ENCODE peak calls at places on chromosomes 3 and 15, in seven cellular contexts. K is H9, F is neuronal stem cell, P is IMR-90, D is mesenchymal stem cell, Z is trophoblast cell, Q is H1. S is an unnamed sample.

GRCh38 chr15:48084759-48085420 is 35.9 kb upstream of the SLC24A5 start:
- DNase-seq in Q (peak), P (peak), F (peak), D (peak), K (peak), Z (no peak), S (peak)

GRCh38 chr3:31541102-31541501 is 8.4 kb downstream of the STT3B start:
- DNase-seq in P (no peak), F (no peak), D (no peak), K (no peak), Z (no peak), Q (no peak), S (no peak)

GRCh38 chr3:24680214-24680967 is 185.7 kb upstream of the THRB start:
- DNase-seq in Q (no peak), P (no peak), K (peak), F (peak), Z (peak), D (peak), S (peak)

GRCh38 chr15:96112018-96112417 is 218.5 kb upstream of the NR2F2 start:
- DNase-seq in F (no peak), K (no peak), Z (no peak), Q (no peak), D (no peak), P (no peak), S (no peak)

GRCh38 chr3:3862534-3862933 is 63.3 kb downstream of the LRRN1 start:
- DNase-seq in D (no peak), F (no peak), Q (no peak), P (no peak), Z (no peak), K (no peak), S (no peak)

GRCh38 chr3:35641920-35642532 is 2.7 kb downstream of the ARPP21 start:
- DNase-seq in Z (no peak), D (no peak), K (no peak), P (no peak), F (no peak), Q (no peak), S (no peak)

GRCh38 chr3:128263946-128264345 is 110.7 kb downstream of the EEFSEC start:
- DNase-seq in P (no peak), Z (no peak), K (peak), Q (no peak), D (no peak), F (no peak), S (no peak)

GRCh38 chr3:65751123-65751700 is 287.5 kb downstream of the MAGI1 start:
- DNase-seq in P (peak), D (peak), Q (peak), K (peak), F (peak), Z (no peak), S (peak)

GRCh38 chr3:51274052-51274451 is 111.0 kb upstream of the MANF start:
- DNase-seq in Z (no peak), P (no peak), D (no peak), K (no peak), Q (no peak), F (no peak), S (no peak)

GRCh38 chr3:48143977-48144376 is 44.2 kb downstream of the CDC25A start:
- DNase-seq in D (no peak), F (no peak), Q (no peak), P (no peak), K (no peak), Z (no peak), S (no peak)

GRCh38 chr3:48141225-48142137 is 46.7 kb downstream of the CDC25A start:
- DNase-seq in Q (no peak), K (no peak), F (no peak), P (no peak), D (no peak), Z (no peak), S (no peak)

GRCh38 chr3:48140284-48140683 is 47.9 kb downstream of the CDC25A start:
- DNase-seq in Q (no peak), F (no peak), P (no peak), D (no peak), K (no peak), Z (no peak), S (no peak)

GRCh38 chr3:48143567-48143966 is 44.6 kb downstream of the CDC25A start:
- DNase-seq in D (no peak), P (no peak), Q (no peak), F (no peak), K (no peak), Z (no peak), S (no peak)

DNA sequence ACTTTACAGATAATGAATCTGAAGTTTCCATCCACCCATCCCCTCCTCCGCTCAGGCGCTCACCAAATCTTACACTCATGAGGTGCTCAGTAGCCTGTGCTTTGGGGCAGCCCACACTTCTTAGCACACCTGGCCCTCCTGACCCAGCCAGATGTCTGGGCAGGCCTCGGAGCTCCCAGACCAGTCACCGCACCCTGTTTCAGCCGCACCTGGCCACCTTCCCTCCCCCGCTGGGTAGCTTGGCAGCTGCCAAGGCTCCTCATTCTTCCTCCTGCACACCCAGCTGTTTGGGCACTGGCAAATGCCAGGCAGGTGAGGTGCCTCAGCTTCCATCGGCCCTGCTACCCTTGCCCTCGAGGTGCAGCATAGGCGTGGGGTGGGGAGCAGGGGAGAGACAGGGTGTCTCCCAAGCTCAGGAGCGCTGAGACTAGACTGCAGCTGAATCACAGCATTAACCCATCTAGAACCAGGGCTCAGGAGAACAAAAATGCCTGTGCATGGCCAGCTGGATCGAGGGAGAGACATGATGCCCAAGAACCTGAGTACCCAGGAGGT is 45.8 kb downstream of the CDC25A start:
- DNase-seq in D (no peak), Z (no peak), Q (no peak), K (no peak), F (no peak), P (no peak), S (no peak)
- H3K9ac ChIP-seq in D (no peak), Z (peak), Q (no peak), K (no peak), F (no peak), P (no peak), S (no peak)

GRCh38 chr3:67493808-67494207 is 160.6 kb downstream of the SUCLG2 start:
- DNase-seq in F (no peak), D (no peak), K (no peak), Z (no peak), Q (no peak), P (no peak), S (no peak)

GRCh38 chr3:67500699-67501098 is 153.7 kb downstream of the SUCLG2 start:
- DNase-seq in Q (no peak), F (no peak), K (no peak), Z (no peak), D (no peak), P (no peak), S (no peak)

GRCh38 chr3:67490658-67491057 is 163.8 kb downstream of the SUCLG2 start:
- DNase-seq in F (no peak), Z (no peak), D (no peak), P (no peak), K (no peak), Q (no peak), S (no peak)

GRCh38 chr3:67489816-67490215 is 164.6 kb downstream of the SUCLG2 start:
- DNase-seq in Z (no peak), P (peak), F (no peak), D (peak), Q (no peak), K (no peak), S (no peak)

DNA sequence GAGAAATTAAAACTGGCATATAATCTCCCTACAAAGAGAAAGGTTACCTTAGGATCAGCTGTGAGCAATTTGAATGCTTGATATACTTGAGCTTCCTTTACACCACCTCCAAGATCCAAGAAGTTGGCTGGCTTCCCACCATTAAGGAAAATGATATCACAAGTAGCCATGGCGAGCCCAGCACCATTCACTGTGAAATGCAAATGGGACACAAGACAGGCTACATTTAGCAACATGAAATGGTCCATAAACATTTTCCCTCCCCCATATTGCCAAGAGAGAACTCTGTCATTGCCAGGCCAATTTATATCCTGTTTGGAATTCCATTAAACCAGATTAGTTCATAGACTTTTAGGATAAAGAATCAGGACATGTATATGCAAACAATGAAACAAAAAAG is 158.7 kb downstream of the SUCLG2 start:
- DNase-seq in D (no peak), P (peak), Z (no peak), F (no peak), Q (no peak), K (no peak), S (no peak)
- H3K18ac ChIP-seq in D (no peak), P (no peak), Z (no peak), F (no peak), Q (no peak), K (no peak), S (no peak)

DNA sequence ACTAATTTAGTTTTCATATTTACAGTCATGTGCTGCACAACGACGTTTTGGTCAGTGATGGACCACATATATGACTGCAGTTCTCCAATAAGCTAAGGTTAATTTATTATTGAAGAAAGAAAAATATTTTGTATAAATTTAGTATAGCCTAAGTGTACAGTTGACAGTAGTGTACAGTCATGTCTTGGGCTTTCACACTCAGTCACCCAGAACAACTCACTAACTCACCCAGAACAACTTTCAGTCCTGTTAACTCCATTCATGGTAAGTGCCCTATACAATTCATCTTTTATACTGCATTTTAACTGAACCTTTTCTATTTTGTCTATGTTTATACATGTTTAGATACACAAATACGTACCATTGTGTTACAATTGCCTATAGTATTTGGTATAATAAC is 3.8 kb upstream of the GABRR3 start:
- DNase-seq in D (no peak), Z (no peak), Q (no peak), P (no peak), F (no peak), K (no peak), S (no peak)
- H3K9ac ChIP-seq in D (peak), Z (no peak), Q (no peak), P (no peak), F (no peak), K (no peak), S (no peak)

DNA sequence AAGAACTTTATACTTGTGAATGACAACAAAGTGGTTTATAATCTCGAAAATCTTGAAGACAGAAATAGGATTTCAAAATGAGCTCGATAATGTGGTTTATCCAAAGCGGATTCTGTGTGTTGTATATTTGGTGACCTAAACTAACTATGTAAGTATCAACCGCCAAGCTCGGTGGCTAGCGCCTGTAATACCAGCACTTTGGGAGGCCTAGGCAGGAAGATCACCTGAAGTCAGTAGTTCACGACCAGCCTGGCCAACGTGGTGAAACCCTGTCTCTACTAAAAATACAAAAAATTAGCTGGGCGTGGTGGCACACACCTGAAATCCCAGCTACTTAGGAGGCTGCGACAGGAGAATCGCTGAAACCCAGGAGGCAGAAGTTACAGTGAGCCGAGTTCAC is 2.2 kb downstream of the ATP13A3 start:
- DNase-seq in Q (no peak), Z (no peak), F (no peak), K (no peak), D (no peak), P (no peak), S (no peak)
- H3K18ac ChIP-seq in Q (no peak), Z (no peak), F (no peak), K (no peak), D (no peak), P (no peak), S (no peak)